ENCODE peak calls at places on chromosomes 3 and 15, in four cellular contexts. One of them, this sample, is unnamed.

GRCh38 chr15:60781211-60781713 is 302.3 kb upstream of the ICE2 start:
- DNase-seq in GM20000: no peak
- DNase-seq in dorsolateral prefrontal cortex: no peak
- DNase-seq in activated B cell treated with CpG ODN at 0.5 μM for 24 hours: no peak
- DNase-seq in this sample: no peak

GRCh38 chr3:12916159-12916558 is 74.8 kb upstream of the RPL32 start:
- DNase-seq in GM20000: peak
- DNase-seq in activated B cell treated with CpG ODN at 0.5 μM for 24 hours: no peak
- DNase-seq in dorsolateral prefrontal cortex: no peak
- DNase-seq in this sample: no peak

GRCh38 chr15:87368511-87368910 is 888.0 kb downstream of the NTRK3 start:
- DNase-seq in GM20000: no peak
- DNase-seq in dorsolateral prefrontal cortex: no peak
- DNase-seq in activated B cell treated with CpG ODN at 0.5 μM for 24 hours: no peak
- DNase-seq in this sample: no peak

GRCh38 chr3:105533955-105534354 is 167.2 kb downstream of the ALCAM start:
- DNase-seq in GM20000: no peak
- DNase-seq in dorsolateral prefrontal cortex: no peak
- DNase-seq in activated B cell treated with CpG ODN at 0.5 μM for 24 hours: no peak
- DNase-seq in this sample: no peak

GRCh38 chr15:52783191-52783829 is 6.8 kb downstream of the ONECUT1 start:
- DNase-seq in activated B cell treated with CpG ODN at 0.5 μM for 24 hours: no peak
- DNase-seq in GM20000: peak
- DNase-seq in dorsolateral prefrontal cortex: no peak
- DNase-seq in this sample: no peak

GRCh38 chr3:136543385-136543784 is 208.8 kb downstream of the STAG1 start:
- DNase-seq in dorsolateral prefrontal cortex: no peak
- DNase-seq in activated B cell treated with CpG ODN at 0.5 μM for 24 hours: no peak
- DNase-seq in GM20000: no peak
- DNase-seq in this sample: no peak

GRCh38 chr15:62895139-62895866 is 147.2 kb upstream of the TPM1 start:
- DNase-seq in GM20000: no peak
- DNase-seq in dorsolateral prefrontal cortex: no peak
- DNase-seq in activated B cell treated with CpG ODN at 0.5 μM for 24 hours: no peak
- DNase-seq in this sample: no peak

GRCh38 chr3:81289676-81290075 is 471.8 kb downstream of the GBE1 start:
- DNase-seq in dorsolateral prefrontal cortex: no peak
- DNase-seq in activated B cell treated with CpG ODN at 0.5 μM for 24 hours: no peak
- DNase-seq in GM20000: no peak
- DNase-seq in this sample: no peak

GRCh38 chr3:133037440-133037839 is 751 bp upstream of the TMEM108 start:
- DNase-seq in dorsolateral prefrontal cortex: peak
- DNase-seq in GM20000: peak
- DNase-seq in activated B cell treated with CpG ODN at 0.5 μM for 24 hours: no peak
- DNase-seq in this sample: no peak

GRCh38 chr3:185347392-185347791 is 15.5 kb upstream of the MAP3K13 start:
- DNase-seq in dorsolateral prefrontal cortex: no peak
- DNase-seq in GM20000: no peak
- DNase-seq in activated B cell treated with CpG ODN at 0.5 μM for 24 hours: no peak
- DNase-seq in this sample: no peak
- TF ChIP-seq CTCF in dorsolateral prefrontal cortex: peak
- TF ChIP-seq CTCF in GM20000: no peak
- TF ChIP-seq CTCF in activated B cell treated with CpG ODN at 0.5 μM for 24 hours: no peak
- TF ChIP-seq CTCF in this sample: no peak

GRCh38 chr3:153210116-153210515 is 48.1 kb downstream of the RAP2B start:
- DNase-seq in dorsolateral prefrontal cortex: no peak
- DNase-seq in GM20000: no peak
- DNase-seq in activated B cell treated with CpG ODN at 0.5 μM for 24 hours: no peak
- DNase-seq in this sample: no peak
- TF ChIP-seq CTCF in dorsolateral prefrontal cortex: no peak
- TF ChIP-seq CTCF in GM20000: no peak
- TF ChIP-seq CTCF in activated B cell treated with CpG ODN at 0.5 μM for 24 hours: no peak
- TF ChIP-seq CTCF in this sample: no peak

GRCh38 chr3:126665221-126665936 is 10.5 kb upstream of the TXNRD3 start:
- DNase-seq in activated B cell treated with CpG ODN at 0.5 μM for 24 hours: no peak
- DNase-seq in dorsolateral prefrontal cortex: no peak
- DNase-seq in GM20000: no peak
- DNase-seq in this sample: no peak

GRCh38 chr3:126666002-126666401 is 11.1 kb upstream of the TXNRD3 start:
- DNase-seq in activated B cell treated with CpG ODN at 0.5 μM for 24 hours: no peak
- DNase-seq in GM20000: no peak
- DNase-seq in dorsolateral prefrontal cortex: no peak
- DNase-seq in this sample: peak

GRCh38 chr3:126663257-126663656 is 8.3 kb upstream of the TXNRD3 start:
- DNase-seq in dorsolateral prefrontal cortex: no peak
- DNase-seq in activated B cell treated with CpG ODN at 0.5 μM for 24 hours: no peak
- DNase-seq in GM20000: no peak
- DNase-seq in this sample: no peak

GRCh38 chr3:126663750-126664149 is 8.8 kb upstream of the TXNRD3 start:
- DNase-seq in GM20000: no peak
- DNase-seq in activated B cell treated with CpG ODN at 0.5 μM for 24 hours: no peak
- DNase-seq in dorsolateral prefrontal cortex: no peak
- DNase-seq in this sample: no peak

GRCh38 chr3:126664591-126665214 is 9.8 kb upstream of the TXNRD3 start:
- DNase-seq in activated B cell treated with CpG ODN at 0.5 μM for 24 hours: no peak
- DNase-seq in GM20000: no peak
- DNase-seq in dorsolateral prefrontal cortex: no peak
- DNase-seq in this sample: no peak
- TF ChIP-seq CTCF in activated B cell treated with CpG ODN at 0.5 μM for 24 hours: no peak
- TF ChIP-seq CTCF in GM20000: no peak
- TF ChIP-seq CTCF in dorsolateral prefrontal cortex: no peak
- TF ChIP-seq CTCF in this sample: no peak

GRCh38 chr15:89002281-89002761 is 85.9 kb upstream of the ABHD2 start:
- DNase-seq in dorsolateral prefrontal cortex: no peak
- DNase-seq in activated B cell treated with CpG ODN at 0.5 μM for 24 hours: no peak
- DNase-seq in GM20000: peak
- DNase-seq in this sample: no peak

GRCh38 chr15:88995449-88995848 is 82.3 kb upstream of the MFGE8 start:
- DNase-seq in GM20000: no peak
- DNase-seq in activated B cell treated with CpG ODN at 0.5 μM for 24 hours: no peak
- DNase-seq in dorsolateral prefrontal cortex: no peak
- DNase-seq in this sample: no peak

GRCh38 chr15:89002830-89003229 is 85.4 kb upstream of the ABHD2 start:
- DNase-seq in activated B cell treated with CpG ODN at 0.5 μM for 24 hours: no peak
- DNase-seq in dorsolateral prefrontal cortex: no peak
- DNase-seq in GM20000: no peak
- DNase-seq in this sample: no peak

GRCh38 chr15:88997531-88997930 is 84.4 kb upstream of the MFGE8 start:
- DNase-seq in dorsolateral prefrontal cortex: no peak
- DNase-seq in activated B cell treated with CpG ODN at 0.5 μM for 24 hours: no peak
- DNase-seq in GM20000: no peak
- DNase-seq in this sample: no peak

GRCh38 chr15:88998980-88999713 is 86.0 kb upstream of the MFGE8 start:
- DNase-seq in dorsolateral prefrontal cortex: no peak
- DNase-seq in activated B cell treated with CpG ODN at 0.5 μM for 24 hours: no peak
- DNase-seq in GM20000: no peak
- DNase-seq in this sample: no peak
- TF ChIP-seq CTCF in dorsolateral prefrontal cortex: no peak
- TF ChIP-seq CTCF in activated B cell treated with CpG ODN at 0.5 μM for 24 hours: no peak
- TF ChIP-seq CTCF in GM20000: no peak
- TF ChIP-seq CTCF in this sample: no peak

DNA sequence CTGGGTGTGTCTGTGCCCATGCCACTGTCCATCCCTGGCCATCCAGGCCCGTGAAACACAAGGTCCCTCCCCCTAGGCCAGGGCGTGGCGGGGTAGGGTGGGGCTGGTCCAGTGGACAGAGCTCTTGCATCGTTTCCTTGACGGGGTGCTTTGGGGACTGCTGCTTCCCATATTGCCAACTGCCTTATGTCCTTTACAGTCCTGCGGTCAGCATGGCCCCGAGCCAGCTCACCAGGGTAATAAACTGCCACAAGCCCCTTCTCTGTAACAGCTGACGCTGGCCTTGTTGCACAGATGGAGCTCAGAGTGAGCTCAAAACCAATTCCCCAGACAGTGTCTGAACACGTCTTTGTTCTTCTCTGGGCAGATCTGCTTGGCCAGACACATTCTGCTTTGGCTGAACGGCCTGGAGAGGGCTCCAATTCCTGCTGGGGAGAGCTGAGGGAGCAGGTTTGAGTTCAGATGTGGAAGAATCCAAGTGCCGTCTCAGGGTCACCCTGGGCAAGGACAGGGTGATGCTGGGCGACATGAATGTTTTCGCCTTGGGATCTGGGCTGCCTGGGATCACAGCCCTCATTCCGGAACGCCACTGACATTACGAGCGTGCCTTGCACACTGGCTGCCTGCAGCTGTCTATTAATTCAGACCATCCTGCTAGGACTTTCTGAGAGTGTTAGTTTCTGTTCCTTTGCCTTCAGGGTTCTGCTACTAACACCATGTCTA is 51.5 kb downstream of the RGMA start:
- DNase-seq in dorsolateral prefrontal cortex: peak
- DNase-seq in GM20000: peak
- DNase-seq in activated B cell treated with CpG ODN at 0.5 μM for 24 hours: no peak
- DNase-seq in this sample: no peak
- TF ChIP-seq CTCF in dorsolateral prefrontal cortex: peak
- TF ChIP-seq CTCF in GM20000: no peak
- TF ChIP-seq CTCF in activated B cell treated with CpG ODN at 0.5 μM for 24 hours: no peak
- TF ChIP-seq CTCF in this sample: peak

GRCh38 chr3:53919741-53920140 is 28.1 kb upstream of the SELENOK start:
- DNase-seq in GM20000: no peak
- DNase-seq in activated B cell treated with CpG ODN at 0.5 μM for 24 hours: no peak
- DNase-seq in dorsolateral prefrontal cortex: no peak
- DNase-seq in this sample: no peak

DNA sequence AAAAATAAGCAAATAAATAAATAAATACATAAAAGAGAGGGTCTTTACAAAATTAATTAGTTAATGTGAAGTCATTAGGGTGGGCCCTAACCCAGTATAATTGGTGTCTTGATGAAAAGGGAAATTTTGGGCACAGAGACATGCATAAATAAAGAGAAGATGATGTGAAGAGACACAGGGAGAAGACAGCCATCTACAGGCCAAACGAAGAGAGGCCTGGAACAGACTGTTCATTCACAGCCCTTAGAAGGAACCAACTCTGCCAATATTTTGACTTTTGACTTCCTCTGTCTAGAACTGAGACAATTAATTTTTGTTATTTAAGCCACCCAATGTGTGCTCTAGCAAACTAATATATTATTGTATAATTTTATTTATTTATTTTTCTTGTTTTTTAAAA is 29.6 kb upstream of the SELENOK start:
- DNase-seq in activated B cell treated with CpG ODN at 0.5 μM for 24 hours: no peak
- DNase-seq in GM20000: peak
- DNase-seq in dorsolateral prefrontal cortex: no peak
- DNase-seq in this sample: no peak
- TF ChIP-seq CTCF in activated B cell treated with CpG ODN at 0.5 μM for 24 hours: no peak
- TF ChIP-seq CTCF in GM20000: peak
- TF ChIP-seq CTCF in dorsolateral prefrontal cortex: no peak
- TF ChIP-seq CTCF in this sample: peak

DNA sequence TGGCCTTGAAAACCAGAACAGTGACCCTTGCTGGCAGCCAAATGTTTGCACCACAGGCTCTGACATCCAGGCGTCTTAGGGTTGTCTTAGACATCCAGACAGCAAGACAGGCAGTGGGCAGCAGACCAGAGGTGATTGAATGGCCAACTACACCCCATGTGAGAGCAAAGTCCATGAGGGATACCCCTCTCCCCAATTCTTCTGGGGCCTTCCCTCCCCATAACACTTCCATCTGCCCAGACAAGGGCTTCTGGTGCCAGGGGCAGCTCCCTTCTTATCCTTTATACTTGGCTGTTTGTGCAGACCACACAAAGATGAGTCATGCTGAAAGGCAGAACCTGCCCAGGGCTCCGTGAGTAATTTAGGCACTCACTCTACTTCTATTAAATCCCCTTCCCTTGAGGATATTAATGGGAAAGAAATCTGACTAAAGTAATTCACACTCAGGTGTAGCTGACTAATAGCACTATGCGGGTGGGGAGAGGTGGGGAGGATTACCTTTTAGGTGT is 257.9 kb downstream of the UACA start:
- DNase-seq in GM20000: no peak
- DNase-seq in activated B cell treated with CpG ODN at 0.5 μM for 24 hours: no peak
- DNase-seq in dorsolateral prefrontal cortex: no peak
- DNase-seq in this sample: no peak
- TF ChIP-seq CTCF in GM20000: no peak
- TF ChIP-seq CTCF in activated B cell treated with CpG ODN at 0.5 μM for 24 hours: no peak
- TF ChIP-seq CTCF in dorsolateral prefrontal cortex: no peak
- TF ChIP-seq CTCF in this sample: no peak

This sample was measured in type B pancreatic cell.